ENCODE peak calls at places on chromosomes 7 and 10, in four cellular contexts. W, M, Q and E are unnamed samples.
A peak's percentile ranks its signal among the peaks of the same experiment; 100 is the strongest.

GRCh38 chr10:31477584-31477983 is 158.6 kb downstream of the ZEB1 start:
- DNase-seq in Q (no peak), M (no peak), W (no peak), E (no peak)

GRCh38 chr7:36787933-36788378 is 63.7 kb upstream of the AOAH start:
- DNase-seq in Q (peak; percentile 42), W (no peak), M (no peak), E (no peak)

GRCh38 chr10:125605167-125605566 is 77.8 kb downstream of the TEX36 start:
- DNase-seq in Q (no peak), W (peak; percentile 6), M (no peak), E (no peak)

GRCh38 chr10:46026106-46026505 is 4.3 kb downstream of the NCOA4 start:
- DNase-seq in Q (no peak), W (no peak), M (no peak), E (no peak)

GRCh38 chr7:91082038-91082437 is 182.2 kb upstream of the FZD1 start:
- DNase-seq in W (no peak), Q (no peak), M (no peak), E (no peak)

GRCh38 chr7:21887779-21888178 is 57.9 kb downstream of the CDCA7L start:
- DNase-seq in M (no peak), Q (no peak), W (no peak), E (no peak)

GRCh38 chr7:126605056-126605455 is 647.7 kb downstream of the GRM8 start:
- DNase-seq in Q (no peak), M (no peak), W (no peak), E (no peak)

GRCh38 chr10:123154943-123155505 is 822 bp downstream of the BUB3 start:
- DNase-seq in W (no peak), M (peak; percentile 26), Q (no peak), E (no peak)

GRCh38 chr7:132078891-132079735 is 497.2 kb downstream of the PLXNA4 start:
- DNase-seq in M (no peak), W (no peak), Q (no peak), E (no peak)

GRCh38 chr7:80488851-80489370 is 23.0 kb downstream of the GNAT3 start:
- DNase-seq in M (no peak), Q (no peak), W (no peak), E (no peak)

GRCh38 chr7:82263880-82264751 is 179.5 kb downstream of the CACNA2D1 start:
- DNase-seq in M (no peak), Q (no peak), W (no peak), E (no peak)

GRCh38 chr7:94449151-94449725 is 54.5 kb downstream of the COL1A2 start:
- DNase-seq in M (peak; percentile 45), Q (peak; percentile 8), W (peak; percentile 29), E (no peak)

GRCh38 chr7:96781919-96782318 is 72.3 kb upstream of the SEM1 start:
- DNase-seq in Q (no peak), M (no peak), W (no peak), E (no peak)

GRCh38 chr10:15180736-15181135 is 12.2 kb upstream of the NMT2 start:
- DNase-seq in W (no peak), Q (no peak), M (peak; percentile 20), E (no peak)

GRCh38 chr10:5549462-5550249 is 24.9 kb downstream of the CALML3 start:
- DNase-seq in M (no peak), Q (no peak), W (no peak), E (no peak)

GRCh38 chr10:60646966-60647796 is 131.1 kb upstream of the CDK1 start:
- DNase-seq in Q (peak; percentile 17), W (peak; percentile 38), M (peak; percentile 46), E (no peak)

GRCh38 chr10:32105782-32106382 is 49.7 kb upstream of the KIF5B start:
- DNase-seq in Q (no peak), M (peak; percentile 98), W (no peak), E (no peak)

GRCh38 chr10:71809628-71810027 is 36.3 kb upstream of the VSIR start:
- DNase-seq in M (no peak), W (no peak), Q (no peak), E (no peak)

GRCh38 chr10:131949041-131949862 is 32.5 kb downstream of the BNIP3 start:
- DNase-seq in M (no peak), W (no peak), Q (no peak), E (no peak)

GRCh38 chr7:92836489-92837213 is at the start of gene CDK6:
- DNase-seq in Q (no peak), W (peak; percentile 89), M (peak; percentile 55), E (peak; percentile 71)

GRCh38 chr10:51852297-51852696 is 152.9 kb upstream of the CSTF2T start:
- DNase-seq in Q (no peak), M (no peak), W (no peak), E (no peak)

DNA sequence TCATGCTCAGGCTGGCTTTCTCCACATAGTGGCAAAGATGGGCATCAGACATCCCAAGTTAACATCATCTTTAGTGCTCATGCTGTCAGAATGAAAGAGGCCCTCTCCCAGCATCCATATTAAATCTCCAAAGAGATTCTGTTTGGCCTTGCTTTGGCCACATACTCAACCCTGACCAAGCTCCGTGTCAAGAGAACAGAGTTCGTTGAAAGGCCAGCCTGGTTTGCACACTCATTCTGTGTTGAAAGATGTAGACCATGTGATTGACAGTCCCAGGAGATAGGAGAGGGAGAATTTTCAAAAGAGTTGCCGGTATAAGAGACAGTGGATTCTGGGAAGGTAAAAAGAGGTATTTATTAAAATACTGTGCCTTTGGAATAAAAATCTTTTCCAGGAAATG is 19.7 kb downstream of the MET start:
- DNase-seq in M (peak; percentile 34), W (no peak), Q (no peak), E (no peak)
- TF ChIP-seq ETV6 in M (no peak), W (no peak), Q (no peak), E (no peak)

DNA sequence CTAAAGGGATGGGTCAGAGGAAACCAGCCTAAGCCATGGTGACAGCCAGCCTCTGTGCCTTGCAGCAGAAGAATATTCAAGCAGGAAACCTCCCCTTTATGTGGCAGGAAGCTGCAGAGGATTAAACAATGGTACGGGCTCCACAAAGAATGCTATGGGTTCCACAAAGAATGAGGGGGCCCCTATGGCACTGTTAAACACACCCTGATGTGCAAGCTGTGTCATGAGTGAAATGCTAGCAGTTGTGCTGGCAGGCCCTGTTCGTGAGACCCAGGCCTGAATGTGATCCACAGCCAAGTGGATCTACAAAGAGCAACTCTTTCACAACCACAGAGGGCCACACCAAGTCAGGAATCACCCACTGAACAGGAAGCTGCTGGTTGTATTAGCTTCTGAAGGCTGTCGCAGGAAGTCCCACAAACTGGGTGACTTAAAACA is 68.9 kb downstream of the MYOF start:
- DNase-seq in W (no peak), Q (no peak), M (no peak), E (no peak)
- TF ChIP-seq ETV6 in W (no peak), Q (no peak), M (no peak), E (no peak)

GRCh38 chr7:129862672-129863071 is 90.1 kb downstream of the UBE2H start:
- DNase-seq in M (no peak), W (no peak), Q (no peak), E (no peak)
- TF ChIP-seq ETV6 in M (no peak), W (no peak), Q (no peak), E (no peak)

DNA sequence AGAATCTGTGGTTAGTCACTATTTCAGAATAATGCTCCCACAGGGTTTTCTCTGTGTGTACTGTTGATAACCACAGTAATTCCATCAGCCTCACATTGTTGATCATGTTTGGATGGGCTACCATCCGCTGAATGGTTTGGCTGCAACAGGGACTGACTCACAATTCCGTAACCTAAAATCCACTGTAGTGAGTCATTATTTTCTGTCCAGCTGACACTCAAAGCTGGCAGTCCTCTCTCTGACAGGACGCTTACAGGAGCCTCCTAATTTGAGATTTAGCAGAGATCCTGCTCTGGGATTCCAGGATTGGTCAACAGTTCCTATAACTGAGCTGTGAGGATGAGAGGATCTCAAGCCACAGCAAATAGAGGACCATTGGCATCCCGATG is 32.7 kb downstream of the VWA2 start:
- DNase-seq in M (no peak), Q (no peak), W (no peak), E (no peak)
- TF ChIP-seq ETV6 in M (no peak), Q (no peak), W (no peak), E (no peak)

GRCh38 chr7:112204072-112204775 is 2.0 kb downstream of the DOCK4 start:
- DNase-seq in W (no peak), Q (no peak), M (no peak), E (no peak)
- TF ChIP-seq ETV6 in W (no peak), Q (no peak), M (no peak), E (no peak)

GRCh38 chr10:119191881-119192280 is 13.3 kb upstream of the PRDX3 start:
- DNase-seq in M (no peak), Q (no peak), W (no peak), E (no peak)
- TF ChIP-seq ETV6 in M (no peak), Q (no peak), W (no peak), E (no peak)